ENCODE peak calls at places on chromosome 11, in five cellular contexts. One of them, this sample, is unnamed. For H3K4me1, the result is how much of the 10 kb centered on the place peaks cover.

GRCh38 chr11:83070878-83071640 is 638 bp downstream of the RAB30 start:
- DNase-seq in NT2/D1: peak
- DNase-seq in right lobe of liver: peak
- DNase-seq in body of pancreas: peak
- DNase-seq in colonic mucosa: peak
- DNase-seq in this sample: no peak

GRCh38 chr11:7021318-7021717 is 1.0 kb downstream of the NLRP14 start:
- DNase-seq in body of pancreas: no peak
- DNase-seq in NT2/D1: no peak
- DNase-seq in right lobe of liver: no peak
- DNase-seq in colonic mucosa: no peak
- DNase-seq in this sample: no peak

GRCh38 chr11:45400594-45400993 is 114.5 kb upstream of the SYT13 start:
- DNase-seq in NT2/D1: no peak
- DNase-seq in colonic mucosa: no peak
- DNase-seq in right lobe of liver: no peak
- DNase-seq in body of pancreas: no peak
- DNase-seq in this sample: no peak

GRCh38 chr11:77064648-77065217 is 2.0 kb upstream of the CAPN5 start:
- DNase-seq in body of pancreas: no peak
- DNase-seq in colonic mucosa: no peak
- DNase-seq in NT2/D1: no peak
- DNase-seq in right lobe of liver: peak
- DNase-seq in this sample: no peak

GRCh38 chr11:17915500-17916143 is 97.2 kb downstream of the SERGEF start:
- DNase-seq in body of pancreas: no peak
- DNase-seq in NT2/D1: no peak
- DNase-seq in right lobe of liver: no peak
- DNase-seq in colonic mucosa: no peak
- DNase-seq in this sample: no peak

GRCh38 chr11:102395720-102396358 is 48.8 kb downstream of the BIRC2 start:
- DNase-seq in body of pancreas: no peak
- DNase-seq in NT2/D1: no peak
- DNase-seq in right lobe of liver: no peak
- DNase-seq in colonic mucosa: no peak
- DNase-seq in this sample: no peak

GRCh38 chr11:114291847-114292680 is 4.1 kb upstream of the NNMT start:
- DNase-seq in right lobe of liver: no peak
- DNase-seq in body of pancreas: no peak
- DNase-seq in NT2/D1: no peak
- DNase-seq in colonic mucosa: no peak
- DNase-seq in this sample: no peak

GRCh38 chr11:134125507-134125906 is 56.6 kb downstream of the JAM3 start:
- DNase-seq in right lobe of liver: no peak
- DNase-seq in body of pancreas: no peak
- DNase-seq in NT2/D1: no peak
- DNase-seq in colonic mucosa: no peak
- DNase-seq in this sample: no peak

GRCh38 chr11:45662665-45663485 is 2.5 kb downstream of the CHST1 start:
- DNase-seq in body of pancreas: no peak
- DNase-seq in colonic mucosa: no peak
- DNase-seq in NT2/D1: no peak
- DNase-seq in right lobe of liver: peak
- DNase-seq in this sample: peak

GRCh38 chr11:129855086-129855485 is 39.4 kb downstream of the TMEM45B start:
- DNase-seq in right lobe of liver: no peak
- DNase-seq in body of pancreas: no peak
- DNase-seq in colonic mucosa: no peak
- DNase-seq in NT2/D1: no peak
- DNase-seq in this sample: no peak

GRCh38 chr11:131609921-131610320 is 239.5 kb downstream of the NTM start:
- DNase-seq in body of pancreas: no peak
- DNase-seq in NT2/D1: no peak
- DNase-seq in colonic mucosa: no peak
- DNase-seq in right lobe of liver: no peak
- DNase-seq in this sample: no peak

GRCh38 chr11:33558097-33558496 is 142.5 kb downstream of the C11orf91 start:
- DNase-seq in right lobe of liver: no peak
- DNase-seq in body of pancreas: no peak
- DNase-seq in colonic mucosa: no peak
- DNase-seq in NT2/D1: no peak
- DNase-seq in this sample: no peak
- H3K4me1 ChIP-seq in right lobe of liver: under half
- H3K4me1 ChIP-seq in body of pancreas: under half
- H3K4me1 ChIP-seq in colonic mucosa: under half
- H3K4me1 ChIP-seq in NT2/D1: under half
- H3K4me1 ChIP-seq in this sample: under half

DNA sequence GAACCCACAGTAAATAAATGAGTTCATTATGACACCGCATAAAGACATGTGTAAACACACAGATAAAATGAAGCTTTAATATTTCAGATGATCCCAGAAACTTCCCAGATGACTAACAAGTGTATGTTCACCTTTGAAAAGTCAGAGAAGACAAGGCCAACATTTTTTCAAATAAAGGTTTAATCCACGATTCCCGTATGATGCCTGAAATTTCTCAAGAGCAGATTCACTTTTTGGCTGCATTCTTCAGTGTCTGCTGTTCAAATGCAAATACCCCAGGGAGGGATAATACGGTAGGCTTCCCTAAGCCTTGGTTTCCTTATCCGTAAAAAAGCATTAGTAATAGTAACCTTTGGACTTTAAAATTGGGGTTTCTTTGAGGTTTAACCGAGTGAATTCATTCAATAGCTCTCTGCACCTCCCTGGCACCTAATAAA is 62.5 kb downstream of the SYTL2 start:
- DNase-seq in NT2/D1: no peak
- DNase-seq in right lobe of liver: no peak
- DNase-seq in colonic mucosa: no peak
- DNase-seq in body of pancreas: no peak
- DNase-seq in this sample: no peak
- H3K4me1 ChIP-seq in NT2/D1: under half
- H3K4me1 ChIP-seq in right lobe of liver: under half
- H3K4me1 ChIP-seq in colonic mucosa: under half
- H3K4me1 ChIP-seq in body of pancreas: under half
- H3K4me1 ChIP-seq in this sample: under half

GRCh38 chr11:48031602-48032001 is 51.2 kb downstream of the PTPRJ start:
- DNase-seq in right lobe of liver: no peak
- DNase-seq in colonic mucosa: no peak
- DNase-seq in NT2/D1: no peak
- DNase-seq in body of pancreas: no peak
- DNase-seq in this sample: no peak
- H3K4me1 ChIP-seq in right lobe of liver: under half
- H3K4me1 ChIP-seq in colonic mucosa: under half
- H3K4me1 ChIP-seq in NT2/D1: under half
- H3K4me1 ChIP-seq in body of pancreas: under half
- H3K4me1 ChIP-seq in this sample: under half

GRCh38 chr11:65569164-65569972 is 909 bp upstream of the ZNRD2 start:
- DNase-seq in NT2/D1: no peak
- DNase-seq in colonic mucosa: no peak
- DNase-seq in body of pancreas: no peak
- DNase-seq in right lobe of liver: no peak
- DNase-seq in this sample: no peak
- H3K4me1 ChIP-seq in NT2/D1: under half
- H3K4me1 ChIP-seq in colonic mucosa: under half
- H3K4me1 ChIP-seq in body of pancreas: half or more
- H3K4me1 ChIP-seq in right lobe of liver: under half
- H3K4me1 ChIP-seq in this sample: under half

DNA sequence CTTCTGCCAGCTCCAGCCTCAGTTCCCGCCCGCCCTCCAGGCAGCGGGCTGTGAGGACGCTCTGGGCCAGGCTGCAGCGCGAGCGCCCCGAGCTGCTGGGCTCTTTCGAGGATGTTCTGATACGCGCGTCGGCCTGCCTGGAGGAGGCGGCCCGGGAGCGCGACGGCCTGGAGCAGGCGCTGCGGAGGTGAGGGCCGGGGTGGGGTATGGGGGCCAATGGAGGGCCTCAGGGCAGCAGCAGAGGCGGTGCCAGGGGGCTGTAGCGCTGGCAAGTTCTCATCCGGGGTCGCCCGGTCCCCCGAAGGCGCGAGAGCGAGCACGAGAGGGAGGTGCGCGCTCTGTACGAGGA is 2.2 kb downstream of the CRACR2B start:
- DNase-seq in colonic mucosa: no peak
- DNase-seq in NT2/D1: no peak
- DNase-seq in right lobe of liver: no peak
- DNase-seq in body of pancreas: no peak
- DNase-seq in this sample: no peak
- H3K4me1 ChIP-seq in colonic mucosa: under half
- H3K4me1 ChIP-seq in NT2/D1: under half
- H3K4me1 ChIP-seq in right lobe of liver: under half
- H3K4me1 ChIP-seq in body of pancreas: half or more
- H3K4me1 ChIP-seq in this sample: half or more

DNA sequence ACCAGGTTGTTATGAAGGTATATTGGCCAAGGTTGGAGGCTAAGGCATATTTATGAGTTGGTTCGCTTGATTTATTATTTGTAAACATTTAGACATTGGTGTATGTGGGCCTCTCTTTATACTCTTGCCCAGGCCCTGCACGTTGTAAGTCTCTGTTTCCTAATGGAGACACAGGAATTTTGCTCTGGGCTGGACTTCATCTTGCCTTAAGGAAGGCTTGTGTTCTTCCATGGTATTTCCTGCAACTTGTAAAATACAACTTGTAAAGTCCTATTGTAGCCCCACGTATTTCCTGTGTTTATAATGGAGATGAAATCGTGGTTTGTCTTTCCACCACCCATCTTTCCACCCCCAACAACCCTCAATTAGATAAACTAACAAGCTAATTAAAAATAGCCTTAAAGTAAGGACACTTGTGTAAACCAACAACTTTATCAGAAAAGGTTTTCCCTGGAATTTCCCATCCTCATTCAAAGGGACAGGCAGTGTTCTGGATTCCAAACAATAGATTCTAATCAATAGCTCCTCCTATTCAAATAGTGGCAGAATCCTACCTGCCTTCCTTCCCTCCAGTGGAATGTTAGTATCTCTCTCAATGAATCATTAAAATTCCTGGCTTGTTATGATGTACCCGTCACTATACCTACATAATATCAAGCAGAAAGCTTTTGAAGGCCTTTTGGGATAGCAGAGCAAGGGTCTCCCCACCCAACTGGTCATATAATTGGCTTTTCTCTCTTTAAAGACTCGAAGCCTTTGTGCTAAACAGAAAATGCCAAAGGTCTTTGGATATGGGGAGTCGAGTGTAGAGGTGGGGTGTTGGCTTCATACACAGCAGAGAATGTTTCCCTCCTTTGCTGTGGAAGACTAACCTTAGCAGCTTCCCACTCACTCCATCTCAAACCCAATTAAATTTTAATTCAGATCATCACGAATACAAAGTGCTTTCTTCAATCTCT is 77.1 kb downstream of the UBASH3B start:
- DNase-seq in colonic mucosa: no peak
- DNase-seq in right lobe of liver: no peak
- DNase-seq in body of pancreas: no peak
- DNase-seq in NT2/D1: no peak
- DNase-seq in this sample: no peak
- H3K4me1 ChIP-seq in colonic mucosa: under half
- H3K4me1 ChIP-seq in right lobe of liver: under half
- H3K4me1 ChIP-seq in body of pancreas: under half
- H3K4me1 ChIP-seq in NT2/D1: under half
- H3K4me1 ChIP-seq in this sample: under half